ENCODE peak calls at places on chromosomes 1 and 21, in six cellular contexts. Z is right cardiac atrium; P is progenitor cell of endocrine pancreas; N is activated CD4-positive, CD25-positive, alpha-beta regulatory T cell; T is heart right ventricle; R is neural progenitor cell. V is an unnamed sample.

GRCh38 chr1:113389356-113389952 is 861 bp upstream of the MAGI3 start:
- DNase-seq in N (no peak), T (no peak), Z (no peak), R (no peak), P (no peak), V (no peak)

GRCh38 chr1:61226791-61227567 is 144.6 kb downstream of the NFIA start:
- DNase-seq in P (no peak), Z (no peak), R (no peak), N (no peak), T (no peak), V (no peak)

GRCh38 chr1:3954391-3955160 is 54.5 kb upstream of the C1orf174 start:
- DNase-seq in T (no peak), P (no peak), Z (no peak), R (peak; percentile 15), N (no peak), V (no peak)

GRCh38 chr1:201309420-201309819 is 26.1 kb downstream of the PKP1 start:
- DNase-seq in R (peak; percentile 89), P (no peak), Z (peak; percentile 54), N (no peak), T (peak; percentile 78), V (no peak)

GRCh38 chr1:192311281-192311680 is 5.5 kb upstream of the RGS21 start:
- DNase-seq in T (no peak), N (no peak), Z (no peak), R (no peak), P (no peak), V (peak; percentile 16)

GRCh38 chr1:36561365-36561731 is 78.6 kb upstream of the CSF3R start:
- DNase-seq in P (no peak), N (no peak), R (no peak), Z (no peak), T (no peak), V (no peak)

GRCh38 chr1:92679980-92680379 is 104.9 kb downstream of the EVI5 start:
- DNase-seq in N (no peak), T (no peak), R (no peak), P (no peak), Z (no peak), V (no peak)

GRCh38 chr21:23694396-23694795 is 1912.9 kb downstream of the MRPL39 start:
- DNase-seq in Z (no peak), P (no peak), R (no peak), T (no peak), N (no peak), V (no peak)

GRCh38 chr1:100523038-100523649 is 14.8 kb upstream of the GPR88 start:
- DNase-seq in R (no peak), N (no peak), T (no peak), Z (no peak), P (no peak), V (no peak)

GRCh38 chr1:115641762-115642167 is at the start of gene VANGL1:
- DNase-seq in N (no peak), T (peak; percentile 65), R (peak; percentile 76), P (peak; percentile 66), Z (peak; percentile 79), V (no peak)

GRCh38 chr1:233240839-233241682 is 54.5 kb downstream of the PCNX2 start:
- DNase-seq in T (peak; percentile 56), N (no peak), R (peak; percentile 73), P (peak; percentile 56), Z (peak; percentile 64), V (no peak)

GRCh38 chr1:54180666-54181360 is 19.0 kb downstream of the CYB5RL start:
- DNase-seq in Z (no peak), P (no peak), N (no peak), T (no peak), R (peak; percentile 29), V (no peak)

GRCh38 chr1:13896932-13897331 is 196.9 kb downstream of the PRDM2 start:
- DNase-seq in T (no peak), P (no peak), R (no peak), N (no peak), Z (no peak), V (no peak)

GRCh38 chr1:58895559-58896135 is 111.8 kb upstream of the JUN start:
- DNase-seq in N (no peak), Z (no peak), R (no peak), T (no peak), P (no peak), V (no peak)

GRCh38 chr1:229557913-229558414 is 543 bp downstream of the ABCB10 start:
- DNase-seq in T (peak; percentile 24), P (peak; percentile 37), Z (peak; percentile 44), N (peak; percentile 5), R (peak; percentile 63), V (no peak)

GRCh38 chr21:15135867-15136629 is 71.2 kb upstream of the NRIP1 start:
- DNase-seq in N (no peak), Z (no peak), T (no peak), R (no peak), P (no peak), V (no peak)

GRCh38 chr1:2275796-2276536 is 47.8 kb downstream of the SKI start:
- DNase-seq in T (no peak), R (no peak), N (no peak), Z (peak; percentile 42), P (no peak), V (no peak)

GRCh38 chr1:9201421-9202239 is 32.9 kb upstream of the H6PD start:
- DNase-seq in R (peak; percentile 61), T (peak; percentile 12), N (no peak), Z (peak; percentile 60), P (no peak), V (no peak)

GRCh38 chr1:6003568-6004411 is 11.6 kb upstream of the NPHP4 start:
- DNase-seq in Z (no peak), R (peak; percentile 85), N (no peak), T (no peak), P (no peak), V (no peak)

GRCh38 chr1:7476861-7477534 is 294.1 kb upstream of the VAMP3 start:
- DNase-seq in P (no peak), T (no peak), R (peak; percentile 77), Z (no peak), N (no peak), V (no peak)

GRCh38 chr1:197521118-197521739 is 253.2 kb downstream of the CRB1 start:
- DNase-seq in Z (no peak), T (no peak), N (no peak), R (peak; percentile 45), P (peak; percentile 10), V (peak; percentile 15)

GRCh38 chr1:108881369-108881768 is 4.6 kb downstream of the GPSM2 start:
- DNase-seq in P (no peak), R (no peak), Z (no peak), T (no peak), N (no peak), V (no peak)

GRCh38 chr1:111735858-111736544 is 3.2 kb downstream of the INKA2 start:
- DNase-seq in R (peak; percentile 76), T (no peak), N (no peak), Z (no peak), P (no peak), V (no peak)

GRCh38 chr1:185439727-185440415 is 122.8 kb upstream of the IVNS1ABP start:
- DNase-seq in R (no peak), T (no peak), Z (no peak), N (no peak), P (no peak), V (no peak)

GRCh38 chr1:206589206-206589605 is 23.1 kb downstream of the EIF2D start:
- DNase-seq in N (no peak), T (peak; percentile 45), P (no peak), R (no peak), Z (peak; percentile 57), V (peak; percentile 80)

GRCh38 chr1:8523641-8524206 is 205.8 kb downstream of the SLC45A1 start:
- DNase-seq in R (no peak), N (no peak), P (no peak), T (no peak), Z (no peak), V (no peak)

GRCh38 chr1:208270679-208271111 is 26.5 kb upstream of the PLXNA2 start:
- DNase-seq in N (no peak), Z (no peak), R (peak; percentile 60), P (no peak), T (no peak), V (no peak)

GRCh38 chr1:165403835-165404482 is 41.0 kb downstream of the RXRG start:
- DNase-seq in P (peak; percentile 36), Z (no peak), R (peak; percentile 74), N (no peak), T (peak; percentile 24), V (no peak)

GRCh38 chr1:173742203-173742886 is 27.6 kb downstream of the KLHL20 start:
- DNase-seq in N (no peak), R (no peak), P (no peak), T (no peak), Z (no peak), V (no peak)

GRCh38 chr1:114609826-114610225 is 28.4 kb upstream of the BCAS2 start:
- DNase-seq in R (no peak), N (no peak), P (no peak), T (no peak), Z (no peak), V (no peak)

GRCh38 chr1:101257500-101258325 is 20.9 kb downstream of the S1PR1 start:
- DNase-seq in R (no peak), N (no peak), Z (no peak), P (no peak), T (no peak), V (no peak)

GRCh38 chr1:154329152-154329521 is 3.8 kb downstream of the ATP8B2 start:
- DNase-seq in N (no peak), Z (no peak), T (no peak), P (no peak), R (peak; percentile 90), V (no peak)